ENCODE peak calls at places on chromosomes 11 and 22, in ten cellular contexts. One of them, this sample, is unnamed.

GRCh38 chr11:64351136-64351631 is 7.8 kb upstream of the RPS6KA4 start:
- DNase-seq in upper lobe of right lung: no peak
- DNase-seq in body of pancreas: no peak
- DNase-seq in BJ: no peak
- DNase-seq in fibroblast of mammary gland: no peak
- DNase-seq in endothelial cell of umbilical vein: no peak
- DNase-seq in mucosa of descending colon: no peak
- DNase-seq in PC-3: no peak
- DNase-seq in PC-9: no peak
- DNase-seq in A673: no peak
- DNase-seq in this sample: no peak

GRCh38 chr11:118084247-118084646 is 2.5 kb downstream of the SMIM35 start:
- DNase-seq in upper lobe of right lung: no peak
- DNase-seq in body of pancreas: no peak
- DNase-seq in BJ: no peak
- DNase-seq in fibroblast of mammary gland: peak
- DNase-seq in endothelial cell of umbilical vein: no peak
- DNase-seq in mucosa of descending colon: no peak
- DNase-seq in PC-3: peak
- DNase-seq in PC-9: peak
- DNase-seq in A673: no peak
- DNase-seq in this sample: no peak

GRCh38 chr11:107040447-107041444 is 22.5 kb upstream of the GUCY1A2 start:
- DNase-seq in upper lobe of right lung: no peak
- DNase-seq in body of pancreas: no peak
- DNase-seq in BJ: peak
- DNase-seq in fibroblast of mammary gland: peak
- DNase-seq in endothelial cell of umbilical vein: no peak
- DNase-seq in mucosa of descending colon: no peak
- DNase-seq in PC-3: peak
- DNase-seq in PC-9: no peak
- DNase-seq in A673: no peak
- DNase-seq in this sample: peak

GRCh38 chr22:23227380-23227779 is 47.1 kb downstream of the BCR start:
- DNase-seq in upper lobe of right lung: no peak
- DNase-seq in body of pancreas: no peak
- DNase-seq in BJ: no peak
- DNase-seq in fibroblast of mammary gland: no peak
- DNase-seq in endothelial cell of umbilical vein: no peak
- DNase-seq in mucosa of descending colon: no peak
- DNase-seq in PC-3: no peak
- DNase-seq in PC-9: no peak
- DNase-seq in A673: no peak
- DNase-seq in this sample: no peak

GRCh38 chr11:33617672-33618362 is 82.8 kb downstream of the C11orf91 start:
- DNase-seq in upper lobe of right lung: no peak
- DNase-seq in body of pancreas: no peak
- DNase-seq in BJ: no peak
- DNase-seq in fibroblast of mammary gland: no peak
- DNase-seq in endothelial cell of umbilical vein: no peak
- DNase-seq in mucosa of descending colon: no peak
- DNase-seq in PC-3: peak
- DNase-seq in PC-9: no peak
- DNase-seq in A673: no peak
- DNase-seq in this sample: peak

GRCh38 chr11:124682443-124682842 is 8.7 kb downstream of the SPA17 start:
- DNase-seq in upper lobe of right lung: no peak
- DNase-seq in body of pancreas: no peak
- DNase-seq in BJ: no peak
- DNase-seq in fibroblast of mammary gland: no peak
- DNase-seq in endothelial cell of umbilical vein: no peak
- DNase-seq in mucosa of descending colon: no peak
- DNase-seq in PC-3: no peak
- DNase-seq in PC-9: no peak
- DNase-seq in A673: no peak
- DNase-seq in this sample: no peak

GRCh38 chr11:66985508-66986177 is 10.5 kb downstream of the C11orf86 start:
- DNase-seq in upper lobe of right lung: no peak
- DNase-seq in body of pancreas: peak
- DNase-seq in BJ: no peak
- DNase-seq in fibroblast of mammary gland: no peak
- DNase-seq in endothelial cell of umbilical vein: no peak
- DNase-seq in mucosa of descending colon: no peak
- DNase-seq in PC-3: no peak
- DNase-seq in PC-9: no peak
- DNase-seq in A673: no peak
- DNase-seq in this sample: no peak

GRCh38 chr22:28021116-28021997 is 102.3 kb upstream of the PITPNB start:
- DNase-seq in upper lobe of right lung: peak
- DNase-seq in body of pancreas: no peak
- DNase-seq in BJ: no peak
- DNase-seq in fibroblast of mammary gland: no peak
- DNase-seq in endothelial cell of umbilical vein: no peak
- DNase-seq in mucosa of descending colon: no peak
- DNase-seq in PC-3: no peak
- DNase-seq in PC-9: no peak
- DNase-seq in A673: no peak
- DNase-seq in this sample: no peak

GRCh38 chr11:82782825-82783374 is 49.2 kb upstream of the FAM181B start:
- DNase-seq in upper lobe of right lung: no peak
- DNase-seq in body of pancreas: no peak
- DNase-seq in BJ: no peak
- DNase-seq in fibroblast of mammary gland: no peak
- DNase-seq in endothelial cell of umbilical vein: no peak
- DNase-seq in mucosa of descending colon: no peak
- DNase-seq in PC-3: no peak
- DNase-seq in PC-9: no peak
- DNase-seq in A673: no peak
- DNase-seq in this sample: no peak

GRCh38 chr11:77125191-77125590 is 2.9 kb upstream of the MYO7A start:
- DNase-seq in upper lobe of right lung: no peak
- DNase-seq in body of pancreas: no peak
- DNase-seq in BJ: no peak
- DNase-seq in fibroblast of mammary gland: no peak
- DNase-seq in endothelial cell of umbilical vein: no peak
- DNase-seq in mucosa of descending colon: peak
- DNase-seq in PC-3: no peak
- DNase-seq in PC-9: no peak
- DNase-seq in A673: no peak
- DNase-seq in this sample: no peak

GRCh38 chr11:111715142-111715816 is 50.9 kb downstream of the PPP2R1B start:
- DNase-seq in upper lobe of right lung: no peak
- DNase-seq in body of pancreas: no peak
- DNase-seq in BJ: no peak
- DNase-seq in fibroblast of mammary gland: no peak
- DNase-seq in endothelial cell of umbilical vein: no peak
- DNase-seq in mucosa of descending colon: no peak
- DNase-seq in PC-3: no peak
- DNase-seq in PC-9: peak
- DNase-seq in A673: no peak
- DNase-seq in this sample: no peak

GRCh38 chr11:111714522-111714921 is 51.7 kb downstream of the PPP2R1B start:
- DNase-seq in upper lobe of right lung: no peak
- DNase-seq in body of pancreas: no peak
- DNase-seq in BJ: no peak
- DNase-seq in fibroblast of mammary gland: no peak
- DNase-seq in endothelial cell of umbilical vein: no peak
- DNase-seq in mucosa of descending colon: no peak
- DNase-seq in PC-3: no peak
- DNase-seq in PC-9: no peak
- DNase-seq in A673: no peak
- DNase-seq in this sample: no peak

GRCh38 chr11:111720801-111721494 is 45.2 kb downstream of the PPP2R1B start:
- DNase-seq in upper lobe of right lung: no peak
- DNase-seq in body of pancreas: no peak
- DNase-seq in BJ: no peak
- DNase-seq in fibroblast of mammary gland: no peak
- DNase-seq in endothelial cell of umbilical vein: no peak
- DNase-seq in mucosa of descending colon: no peak
- DNase-seq in PC-3: no peak
- DNase-seq in PC-9: peak
- DNase-seq in A673: no peak
- DNase-seq in this sample: no peak

GRCh38 chr11:111719379-111719778 is 46.8 kb downstream of the PPP2R1B start:
- DNase-seq in upper lobe of right lung: no peak
- DNase-seq in body of pancreas: no peak
- DNase-seq in BJ: no peak
- DNase-seq in fibroblast of mammary gland: peak
- DNase-seq in endothelial cell of umbilical vein: peak
- DNase-seq in mucosa of descending colon: no peak
- DNase-seq in PC-3: peak
- DNase-seq in PC-9: peak
- DNase-seq in A673: no peak
- DNase-seq in this sample: peak

GRCh38 chr11:111718436-111719325 is 47.5 kb downstream of the PPP2R1B start:
- DNase-seq in upper lobe of right lung: no peak
- DNase-seq in body of pancreas: no peak
- DNase-seq in BJ: no peak
- DNase-seq in fibroblast of mammary gland: peak
- DNase-seq in endothelial cell of umbilical vein: peak
- DNase-seq in mucosa of descending colon: no peak
- DNase-seq in PC-3: peak
- DNase-seq in PC-9: peak
- DNase-seq in A673: peak
- DNase-seq in this sample: peak
- TF ChIP-seq CTCF in upper lobe of right lung: no peak
- TF ChIP-seq CTCF in body of pancreas: no peak
- TF ChIP-seq CTCF in BJ: no peak
- TF ChIP-seq CTCF in fibroblast of mammary gland: no peak
- TF ChIP-seq CTCF in endothelial cell of umbilical vein: no peak
- TF ChIP-seq CTCF in mucosa of descending colon: no peak
- TF ChIP-seq CTCF in PC-3: no peak
- TF ChIP-seq CTCF in PC-9: no peak
- TF ChIP-seq CTCF in A673: no peak
- TF ChIP-seq CTCF in this sample: peak

GRCh38 chr11:73597340-73597955 is 464 bp downstream of the FAM168A start:
- DNase-seq in upper lobe of right lung: no peak
- DNase-seq in body of pancreas: no peak
- DNase-seq in BJ: no peak
- DNase-seq in fibroblast of mammary gland: no peak
- DNase-seq in endothelial cell of umbilical vein: no peak
- DNase-seq in mucosa of descending colon: no peak
- DNase-seq in PC-3: no peak
- DNase-seq in PC-9: peak
- DNase-seq in A673: no peak
- DNase-seq in this sample: no peak

GRCh38 chr11:73597956-73598718 is at the start of gene FAM168A:
- DNase-seq in upper lobe of right lung: peak
- DNase-seq in body of pancreas: peak
- DNase-seq in BJ: peak
- DNase-seq in fibroblast of mammary gland: peak
- DNase-seq in endothelial cell of umbilical vein: peak
- DNase-seq in mucosa of descending colon: peak
- DNase-seq in PC-3: peak
- DNase-seq in PC-9: peak
- DNase-seq in A673: peak
- DNase-seq in this sample: peak

GRCh38 chr11:73592640-73593039 is 5.3 kb downstream of the FAM168A start:
- DNase-seq in upper lobe of right lung: no peak
- DNase-seq in body of pancreas: no peak
- DNase-seq in BJ: no peak
- DNase-seq in fibroblast of mammary gland: no peak
- DNase-seq in endothelial cell of umbilical vein: no peak
- DNase-seq in mucosa of descending colon: no peak
- DNase-seq in PC-3: no peak
- DNase-seq in PC-9: no peak
- DNase-seq in A673: no peak
- DNase-seq in this sample: no peak

GRCh38 chr11:73598719-73599379 is 937 bp upstream of the FAM168A start:
- DNase-seq in upper lobe of right lung: no peak
- DNase-seq in body of pancreas: no peak
- DNase-seq in BJ: no peak
- DNase-seq in fibroblast of mammary gland: no peak
- DNase-seq in endothelial cell of umbilical vein: no peak
- DNase-seq in mucosa of descending colon: no peak
- DNase-seq in PC-3: no peak
- DNase-seq in PC-9: no peak
- DNase-seq in A673: no peak
- DNase-seq in this sample: no peak

DNA sequence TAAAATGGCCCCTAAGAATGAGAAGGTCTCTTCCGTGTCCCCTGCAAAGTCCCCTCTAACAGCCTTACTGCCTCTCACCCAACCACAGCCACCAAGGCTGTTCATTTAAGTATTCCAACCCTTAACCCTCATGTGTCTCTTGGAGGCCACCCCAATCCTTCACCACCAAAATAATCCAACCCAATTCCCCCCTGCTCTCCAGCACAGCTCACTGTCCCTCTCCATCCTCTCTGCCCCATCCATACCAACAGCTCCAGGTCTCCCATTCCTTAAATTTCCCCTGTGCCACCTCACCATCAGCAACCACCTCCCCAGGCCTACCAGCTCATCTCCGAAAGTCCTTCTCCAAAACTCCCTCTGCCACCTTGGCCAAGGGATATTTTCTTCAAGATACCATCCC is 1.4 kb downstream of the FAM168A start:
- DNase-seq in upper lobe of right lung: no peak
- DNase-seq in body of pancreas: no peak
- DNase-seq in BJ: no peak
- DNase-seq in fibroblast of mammary gland: no peak
- DNase-seq in endothelial cell of umbilical vein: no peak
- DNase-seq in mucosa of descending colon: no peak
- DNase-seq in PC-3: no peak
- DNase-seq in PC-9: peak
- DNase-seq in A673: no peak
- DNase-seq in this sample: no peak
- H3K4me3 ChIP-seq in upper lobe of right lung: peak
- H3K4me3 ChIP-seq in body of pancreas: no peak
- H3K4me3 ChIP-seq in BJ: peak
- H3K4me3 ChIP-seq in fibroblast of mammary gland: peak
- H3K4me3 ChIP-seq in endothelial cell of umbilical vein: no peak
- H3K4me3 ChIP-seq in mucosa of descending colon: no peak
- H3K4me3 ChIP-seq in PC-3: peak
- H3K4me3 ChIP-seq in PC-9: peak
- H3K4me3 ChIP-seq in A673: peak
- H3K4me3 ChIP-seq in this sample: peak

GRCh38 chr11:75425422-75425821 is 7.6 kb downstream of the KLHL35 start:
- DNase-seq in upper lobe of right lung: no peak
- DNase-seq in body of pancreas: no peak
- DNase-seq in BJ: no peak
- DNase-seq in fibroblast of mammary gland: no peak
- DNase-seq in endothelial cell of umbilical vein: no peak
- DNase-seq in mucosa of descending colon: no peak
- DNase-seq in PC-3: peak
- DNase-seq in PC-9: no peak
- DNase-seq in A673: no peak
- DNase-seq in this sample: no peak
- TF ChIP-seq CTCF in upper lobe of right lung: no peak
- TF ChIP-seq CTCF in body of pancreas: no peak
- TF ChIP-seq CTCF in BJ: peak
- TF ChIP-seq CTCF in fibroblast of mammary gland: peak
- TF ChIP-seq CTCF in endothelial cell of umbilical vein: peak
- TF ChIP-seq CTCF in mucosa of descending colon: no peak
- TF ChIP-seq CTCF in PC-3: peak
- TF ChIP-seq CTCF in PC-9: no peak
- TF ChIP-seq CTCF in A673: peak
- TF ChIP-seq CTCF in this sample: peak

DNA sequence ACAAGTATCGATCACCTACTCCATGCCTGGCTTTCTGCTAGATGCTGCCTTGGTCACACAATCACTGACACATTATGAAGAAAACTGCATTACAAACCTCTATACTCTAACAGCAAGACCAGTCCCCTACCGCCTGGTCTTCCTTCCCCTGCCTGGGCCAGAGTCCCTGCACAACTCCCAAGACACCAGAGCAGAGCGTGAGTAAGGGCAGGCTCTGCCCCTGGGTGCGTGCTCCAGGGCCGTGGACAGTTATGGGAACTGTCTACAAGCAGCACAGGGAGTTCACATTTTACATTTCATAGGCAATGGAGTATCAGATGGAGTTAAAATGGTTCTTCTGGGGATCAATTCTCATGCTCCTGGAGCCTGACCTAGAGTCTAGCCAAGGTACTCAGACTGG is 6.5 kb downstream of the FZD4 start:
- DNase-seq in upper lobe of right lung: no peak
- DNase-seq in body of pancreas: no peak
- DNase-seq in BJ: no peak
- DNase-seq in fibroblast of mammary gland: no peak
- DNase-seq in endothelial cell of umbilical vein: no peak
- DNase-seq in mucosa of descending colon: no peak
- DNase-seq in PC-3: no peak
- DNase-seq in PC-9: no peak
- DNase-seq in A673: no peak
- DNase-seq in this sample: no peak
- H3K4me3 ChIP-seq in upper lobe of right lung: peak
- H3K4me3 ChIP-seq in body of pancreas: no peak
- H3K4me3 ChIP-seq in BJ: no peak
- H3K4me3 ChIP-seq in fibroblast of mammary gland: no peak
- H3K4me3 ChIP-seq in endothelial cell of umbilical vein: no peak
- H3K4me3 ChIP-seq in mucosa of descending colon: no peak
- H3K4me3 ChIP-seq in PC-3: no peak
- H3K4me3 ChIP-seq in PC-9: no peak
- H3K4me3 ChIP-seq in A673: peak
- H3K4me3 ChIP-seq in this sample: no peak

This sample was measured in astrocyte of the spinal cord.